ENCODE peak calls at places on chromosome 16, in nine cellular contexts. One of them, this sample, is unnamed.

GRCh38 chr16:16915771-16916170 is 536.8 kb downstream of the NPIPA7 start:
- DNase-seq in skeletal muscle cell: no peak
- DNase-seq in AG10803: no peak
- DNase-seq in amygdala: no peak
- DNase-seq in HT1080: peak; percentile 16
- DNase-seq in H7: no peak
- DNase-seq in DMS53: peak; percentile 1
- DNase-seq in heart left ventricle: no peak
- DNase-seq in NCI-H1930: no peak
- DNase-seq in this sample: no peak

GRCh38 chr16:68227850-68228553 is 7.9 kb downstream of the ESRP2 start:
- DNase-seq in skeletal muscle cell: no peak
- DNase-seq in AG10803: no peak
- DNase-seq in amygdala: no peak
- DNase-seq in HT1080: no peak
- DNase-seq in H7: no peak
- DNase-seq in DMS53: peak; percentile 52
- DNase-seq in heart left ventricle: no peak
- DNase-seq in NCI-H1930: no peak
- DNase-seq in this sample: no peak

GRCh38 chr16:7835032-7835431 is 502.4 kb downstream of the RBFOX1 start:
- DNase-seq in skeletal muscle cell: no peak
- DNase-seq in AG10803: no peak
- DNase-seq in amygdala: no peak
- DNase-seq in HT1080: no peak
- DNase-seq in H7: no peak
- DNase-seq in DMS53: no peak
- DNase-seq in heart left ventricle: no peak
- DNase-seq in NCI-H1930: no peak
- DNase-seq in this sample: no peak

GRCh38 chr16:85329059-85329812 is 217.0 kb upstream of the CIBAR2 start:
- DNase-seq in skeletal muscle cell: no peak
- DNase-seq in AG10803: no peak
- DNase-seq in amygdala: no peak
- DNase-seq in HT1080: peak; percentile 52
- DNase-seq in H7: peak; percentile 84
- DNase-seq in DMS53: peak; percentile 36
- DNase-seq in heart left ventricle: no peak
- DNase-seq in NCI-H1930: peak; percentile 47
- DNase-seq in this sample: peak; percentile 49

GRCh38 chr16:1645914-1646525 is 32.1 kb upstream of the JPT2 start:
- DNase-seq in skeletal muscle cell: no peak
- DNase-seq in AG10803: no peak
- DNase-seq in amygdala: no peak
- DNase-seq in HT1080: peak; percentile 51
- DNase-seq in H7: no peak
- DNase-seq in DMS53: peak; percentile 92
- DNase-seq in heart left ventricle: no peak
- DNase-seq in NCI-H1930: no peak
- DNase-seq in this sample: no peak

GRCh38 chr16:79211581-79211980 is 389.0 kb downstream of the MAF start:
- DNase-seq in skeletal muscle cell: no peak
- DNase-seq in AG10803: no peak
- DNase-seq in amygdala: peak; percentile 11
- DNase-seq in HT1080: no peak
- DNase-seq in H7: no peak
- DNase-seq in DMS53: no peak
- DNase-seq in heart left ventricle: no peak
- DNase-seq in NCI-H1930: no peak
- DNase-seq in this sample: no peak

GRCh38 chr16:62254847-62255246 is 218.6 kb upstream of the CDH8 start:
- DNase-seq in skeletal muscle cell: no peak
- DNase-seq in AG10803: no peak
- DNase-seq in amygdala: no peak
- DNase-seq in HT1080: no peak
- DNase-seq in H7: no peak
- DNase-seq in DMS53: no peak
- DNase-seq in heart left ventricle: no peak
- DNase-seq in NCI-H1930: no peak
- DNase-seq in this sample: no peak

GRCh38 chr16:61413026-61413425 is 623.2 kb downstream of the CDH8 start:
- DNase-seq in skeletal muscle cell: no peak
- DNase-seq in AG10803: no peak
- DNase-seq in amygdala: no peak
- DNase-seq in HT1080: no peak
- DNase-seq in H7: no peak
- DNase-seq in DMS53: no peak
- DNase-seq in heart left ventricle: no peak
- DNase-seq in NCI-H1930: no peak
- DNase-seq in this sample: no peak

GRCh38 chr16:11370084-11370931 is 25.0 kb downstream of the RMI2 start:
- DNase-seq in skeletal muscle cell: no peak
- DNase-seq in AG10803: peak; percentile 11
- DNase-seq in amygdala: no peak
- DNase-seq in HT1080: no peak
- DNase-seq in H7: peak; percentile 29
- DNase-seq in DMS53: no peak
- DNase-seq in heart left ventricle: no peak
- DNase-seq in NCI-H1930: no peak
- DNase-seq in this sample: no peak

GRCh38 chr16:57810197-57811024 is 8.1 kb upstream of the KIFC3 start:
- DNase-seq in skeletal muscle cell: peak; percentile 36
- DNase-seq in AG10803: peak; percentile 84
- DNase-seq in amygdala: no peak
- DNase-seq in HT1080: peak; percentile 96
- DNase-seq in H7: peak; percentile 71
- DNase-seq in DMS53: peak; percentile 99
- DNase-seq in heart left ventricle: peak; percentile 82
- DNase-seq in NCI-H1930: no peak
- DNase-seq in this sample: no peak

GRCh38 chr16:66894948-66895696 is 14.8 kb downstream of the PDP2 start:
- DNase-seq in skeletal muscle cell: no peak
- DNase-seq in AG10803: peak; percentile 71
- DNase-seq in amygdala: peak; percentile 43
- DNase-seq in HT1080: peak; percentile 70
- DNase-seq in H7: peak; percentile 82
- DNase-seq in DMS53: peak; percentile 81
- DNase-seq in heart left ventricle: peak; percentile 70
- DNase-seq in NCI-H1930: peak; percentile 37
- DNase-seq in this sample: no peak

GRCh38 chr16:31705371-31705770 is 168.2 kb upstream of the ZNF267 start:
- DNase-seq in skeletal muscle cell: no peak
- DNase-seq in AG10803: no peak
- DNase-seq in amygdala: no peak
- DNase-seq in HT1080: no peak
- DNase-seq in H7: no peak
- DNase-seq in DMS53: no peak
- DNase-seq in heart left ventricle: no peak
- DNase-seq in NCI-H1930: no peak
- DNase-seq in this sample: no peak

GRCh38 chr16:69741519-69741918 is 13.2 kb downstream of the NOB1 start:
- DNase-seq in skeletal muscle cell: no peak
- DNase-seq in AG10803: no peak
- DNase-seq in amygdala: no peak
- DNase-seq in HT1080: peak; percentile 10
- DNase-seq in H7: no peak
- DNase-seq in DMS53: no peak
- DNase-seq in heart left ventricle: no peak
- DNase-seq in NCI-H1930: no peak
- DNase-seq in this sample: no peak

GRCh38 chr16:83891742-83892141 is 7.2 kb upstream of the MLYCD start:
- DNase-seq in skeletal muscle cell: no peak
- DNase-seq in AG10803: no peak
- DNase-seq in amygdala: no peak
- DNase-seq in HT1080: no peak
- DNase-seq in H7: no peak
- DNase-seq in DMS53: peak; percentile 12
- DNase-seq in heart left ventricle: no peak
- DNase-seq in NCI-H1930: no peak
- DNase-seq in this sample: no peak

GRCh38 chr16:66459878-66460277 is 32.8 kb downstream of the BEAN1 start:
- DNase-seq in skeletal muscle cell: no peak
- DNase-seq in AG10803: peak; percentile 29
- DNase-seq in amygdala: no peak
- DNase-seq in HT1080: no peak
- DNase-seq in H7: peak; percentile 89
- DNase-seq in DMS53: no peak
- DNase-seq in heart left ventricle: no peak
- DNase-seq in NCI-H1930: no peak
- DNase-seq in this sample: no peak

GRCh38 chr16:54783980-54784379 is 146.7 kb upstream of the IRX5 start:
- DNase-seq in skeletal muscle cell: no peak
- DNase-seq in AG10803: no peak
- DNase-seq in amygdala: no peak
- DNase-seq in HT1080: no peak
- DNase-seq in H7: no peak
- DNase-seq in DMS53: no peak
- DNase-seq in heart left ventricle: no peak
- DNase-seq in NCI-H1930: no peak
- DNase-seq in this sample: no peak

GRCh38 chr16:16025214-16025968 is 76.0 kb downstream of the ABCC1 start:
- DNase-seq in skeletal muscle cell: peak; percentile 78
- DNase-seq in AG10803: peak; percentile 86
- DNase-seq in amygdala: no peak
- DNase-seq in HT1080: peak; percentile 77
- DNase-seq in H7: no peak
- DNase-seq in DMS53: no peak
- DNase-seq in heart left ventricle: no peak
- DNase-seq in NCI-H1930: no peak
- DNase-seq in this sample: no peak

GRCh38 chr16:50193594-50193993 is 40.5 kb downstream of the TENT4B start:
- DNase-seq in skeletal muscle cell: no peak
- DNase-seq in AG10803: peak; percentile 49
- DNase-seq in amygdala: no peak
- DNase-seq in HT1080: peak; percentile 48
- DNase-seq in H7: no peak
- DNase-seq in DMS53: peak; percentile 19
- DNase-seq in heart left ventricle: no peak
- DNase-seq in NCI-H1930: no peak
- DNase-seq in this sample: no peak

GRCh38 chr16:82638095-82638798 is 11.5 kb downstream of the CDH13 start:
- DNase-seq in skeletal muscle cell: peak; percentile 86
- DNase-seq in AG10803: peak; percentile 73
- DNase-seq in amygdala: no peak
- DNase-seq in HT1080: peak; percentile 99
- DNase-seq in H7: no peak
- DNase-seq in DMS53: no peak
- DNase-seq in heart left ventricle: no peak
- DNase-seq in NCI-H1930: no peak
- DNase-seq in this sample: no peak

GRCh38 chr16:50040710-50041109 is 15.7 kb downstream of the CNEP1R1 start:
- DNase-seq in skeletal muscle cell: no peak
- DNase-seq in AG10803: no peak
- DNase-seq in amygdala: no peak
- DNase-seq in HT1080: no peak
- DNase-seq in H7: no peak
- DNase-seq in DMS53: no peak
- DNase-seq in heart left ventricle: no peak
- DNase-seq in NCI-H1930: no peak
- DNase-seq in this sample: no peak

GRCh38 chr16:62170642-62171041 is 134.4 kb upstream of the CDH8 start:
- DNase-seq in skeletal muscle cell: no peak
- DNase-seq in AG10803: no peak
- DNase-seq in amygdala: no peak
- DNase-seq in HT1080: no peak
- DNase-seq in H7: no peak
- DNase-seq in DMS53: no peak
- DNase-seq in heart left ventricle: no peak
- DNase-seq in NCI-H1930: no peak
- DNase-seq in this sample: no peak

GRCh38 chr16:84545114-84545737 is 40.8 kb upstream of the MEAK7 start:
- DNase-seq in skeletal muscle cell: no peak
- DNase-seq in AG10803: no peak
- DNase-seq in amygdala: no peak
- DNase-seq in HT1080: no peak
- DNase-seq in H7: no peak
- DNase-seq in DMS53: no peak
- DNase-seq in heart left ventricle: no peak
- DNase-seq in NCI-H1930: no peak
- DNase-seq in this sample: no peak

GRCh38 chr16:83470406-83470805 is 337.4 kb upstream of the HSBP1 start:
- DNase-seq in skeletal muscle cell: peak; percentile 12
- DNase-seq in AG10803: peak; percentile 69
- DNase-seq in amygdala: no peak
- DNase-seq in HT1080: peak; percentile 37
- DNase-seq in H7: no peak
- DNase-seq in DMS53: no peak
- DNase-seq in heart left ventricle: no peak
- DNase-seq in NCI-H1930: no peak
- DNase-seq in this sample: no peak

GRCh38 chr16:85463228-85463611 is 149.9 kb upstream of the GSE1 start:
- DNase-seq in skeletal muscle cell: no peak
- DNase-seq in AG10803: no peak
- DNase-seq in amygdala: no peak
- DNase-seq in HT1080: no peak
- DNase-seq in H7: peak; percentile 77
- DNase-seq in DMS53: peak; percentile 69
- DNase-seq in heart left ventricle: no peak
- DNase-seq in NCI-H1930: no peak
- DNase-seq in this sample: no peak